ENCODE peak calls at places on chromosomes 2 and 18, in five cellular contexts. J, K, R, Q and W are unnamed samples.

GRCh38 chr18:49490246-49490762 is 3.3 kb upstream of the C18orf32 start:
- DNase-seq in J (no peak), K (no peak), R (no peak), Q (no peak), W (no peak)

GRCh38 chr18:24488824-24489493 is 28.5 kb downstream of the HRH4 start:
- DNase-seq in J (no peak), K (no peak), R (no peak), Q (no peak), W (no peak)

GRCh38 chr2:210899131-210899530 is 342.7 kb downstream of the CPS1 start:
- DNase-seq in J (no peak), K (no peak), R (no peak), Q (no peak), W (no peak)

GRCh38 chr18:57025525-57025924 is 121.4 kb upstream of the BOD1L2 start:
- DNase-seq in J (no peak), K (no peak), R (no peak), Q (no peak), W (no peak)

GRCh38 chr18:66377291-66377690 is 226.6 kb downstream of the CDH19 start:
- DNase-seq in J (no peak), K (no peak), R (no peak), Q (no peak), W (no peak)

GRCh38 chr2:226467221-226467620 is 332.4 kb downstream of the IRS1 start:
- DNase-seq in J (no peak), K (no peak), R (no peak), Q (no peak), W (no peak)

GRCh38 chr2:143776531-143776930 is 647.3 kb downstream of the ARHGAP15 start:
- DNase-seq in J (no peak), K (no peak), R (no peak), Q (no peak), W (no peak)

GRCh38 chr2:98472132-98472650 is 27.5 kb downstream of the INPP4A start:
- DNase-seq in J (no peak), K (peak; percentile 17), R (no peak), Q (no peak), W (no peak)

GRCh38 chr18:79397830-79398761 is 2.4 kb downstream of the NFATC1 start:
- DNase-seq in J (no peak), K (no peak), R (no peak), Q (no peak), W (no peak)

GRCh38 chr18:50127516-50128229 is 67.3 kb downstream of the MYO5B start:
- DNase-seq in J (no peak), K (no peak), R (no peak), Q (no peak), W (no peak)

GRCh38 chr2:3596891-3597290 is 2.0 kb downstream of the COLEC11 start:
- DNase-seq in J (no peak), K (no peak), R (no peak), Q (no peak), W (no peak)

GRCh38 chr2:207394812-207395534 is 134.8 kb upstream of the CREB1 start:
- DNase-seq in J (no peak), K (no peak), R (peak; percentile 18), Q (no peak), W (no peak)

GRCh38 chr2:46831869-46832265 is 83.7 kb downstream of the MCFD2 start:
- DNase-seq in J (no peak), K (no peak), R (no peak), Q (no peak), W (peak; percentile 7)

GRCh38 chr2:139142252-139142651 is 362.1 kb upstream of the NXPH2 start:
- DNase-seq in J (no peak), K (no peak), R (no peak), Q (no peak), W (no peak)

GRCh38 chr2:237616373-237617304 is 10.7 kb upstream of the LRRFIP1 start:
- DNase-seq in J (no peak), K (no peak), R (no peak), Q (no peak), W (no peak)

GRCh38 chr2:233410191-233410760 is 56.0 kb downstream of the DGKD start:
- DNase-seq in J (no peak), K (peak; percentile 86), R (no peak), Q (no peak), W (peak; percentile 58)

GRCh38 chr2:15943914-15944313 is 3.6 kb downstream of the MYCN start:
- DNase-seq in J (peak; percentile 27), K (no peak), R (no peak), Q (no peak), W (peak; percentile 29)

GRCh38 chr2:157952548-157952947 is 76.4 kb upstream of the ACVR1 start:
- DNase-seq in J (peak; percentile 72), K (no peak), R (no peak), Q (no peak), W (no peak)

GRCh38 chr18:1585881-1586488 is 681.3 kb downstream of the ADCYAP1 start:
- DNase-seq in J (no peak), K (no peak), R (no peak), Q (no peak), W (no peak)

GRCh38 chr2:3703741-3704355 is 473 bp downstream of the DCDC2C start:
- DNase-seq in J (no peak), K (no peak), R (no peak), Q (no peak), W (no peak)

GRCh38 chr2:177241771-177242135 is 22.8 kb downstream of the NFE2L2 start:
- DNase-seq in J (no peak), K (no peak), R (no peak), Q (no peak), W (no peak)

GRCh38 chr2:177244244-177244771 is 20.2 kb downstream of the NFE2L2 start:
- DNase-seq in J (no peak), K (no peak), R (no peak), Q (no peak), W (no peak)

GRCh38 chr2:177243073-177243472 is 21.5 kb downstream of the NFE2L2 start:
- DNase-seq in J (no peak), K (no peak), R (no peak), Q (no peak), W (no peak)

GRCh38 chr2:177243476-177243875 is 21.1 kb downstream of the NFE2L2 start:
- DNase-seq in J (no peak), K (no peak), R (no peak), Q (no peak), W (no peak)

DNA sequence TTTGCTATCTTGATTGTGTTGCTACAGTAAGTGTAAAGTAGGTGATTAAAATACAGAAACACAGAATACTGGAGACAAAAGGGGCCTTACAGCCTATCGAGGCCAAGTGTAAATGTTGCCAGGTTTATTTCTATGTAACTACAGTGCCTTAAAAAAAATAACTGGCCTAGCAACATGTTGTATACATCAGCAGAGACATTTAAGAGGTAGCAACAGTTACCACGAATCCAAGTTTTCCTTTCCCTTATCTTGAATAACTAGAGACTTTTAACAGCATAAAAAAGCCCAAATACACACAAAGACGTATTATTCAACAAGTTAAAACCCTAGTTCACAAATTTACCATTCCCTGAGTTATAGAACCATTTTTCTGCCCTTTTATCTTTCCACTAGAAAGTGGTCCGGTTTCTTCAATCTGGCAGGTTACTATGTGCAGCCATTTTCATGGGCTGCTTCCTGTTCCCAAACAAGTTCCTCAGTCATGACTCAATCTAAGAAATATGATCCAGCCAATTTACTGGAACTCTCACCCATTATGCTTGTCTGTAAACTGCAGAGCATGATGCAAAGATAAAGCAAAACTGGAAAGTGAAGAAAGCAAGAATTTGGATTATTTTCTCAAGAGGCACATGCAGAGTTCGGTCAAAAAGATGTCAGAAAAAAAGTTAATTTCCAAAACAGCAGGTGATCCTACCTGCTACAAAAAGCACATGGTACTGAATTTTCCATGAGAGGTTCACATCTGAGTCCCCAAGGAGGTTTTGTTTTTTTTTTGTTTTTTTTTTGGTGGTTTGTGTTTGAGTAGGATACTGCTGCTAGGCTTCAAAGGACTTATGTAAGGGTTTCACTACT is 22.2 kb downstream of the NFE2L2 start:
- DNase-seq in J (no peak), K (no peak), R (no peak), Q (no peak), W (no peak)
- TF ChIP-seq POLR2A in J (no peak), K (no peak), R (no peak), Q (no peak), W (no peak)

DNA sequence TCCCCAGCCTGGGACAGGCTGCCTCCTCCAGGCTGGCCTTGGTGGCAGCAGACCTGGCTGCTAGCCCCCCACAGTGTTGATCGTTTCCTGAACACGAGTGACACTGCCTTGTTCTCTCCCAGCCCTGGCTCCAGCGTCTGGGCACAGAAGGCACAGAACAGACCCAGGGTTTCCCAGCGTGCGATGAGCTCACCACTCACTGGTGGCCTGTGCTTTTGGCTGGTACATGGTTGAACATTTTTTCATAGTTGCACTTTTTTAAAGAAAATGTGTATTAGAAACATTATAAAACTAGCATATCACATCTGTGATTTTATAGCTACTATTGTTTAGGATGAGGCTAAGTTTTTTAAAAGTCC is 40.9 kb downstream of the SCTR start:
- DNase-seq in J (no peak), K (no peak), R (no peak), Q (no peak), W (no peak)
- H3K27ac ChIP-seq in J (no peak overlapping the region), K (peak overlapping the region; percentile 34), R (no peak overlapping the region), Q (peak overlapping the region; percentile 32), W (no peak overlapping the region)

GRCh38 chr2:179222076-179222475 is 42.6 kb downstream of the SESTD1 start:
- DNase-seq in J (no peak), K (no peak), R (no peak), Q (no peak), W (no peak)
- TF ChIP-seq POLR2A in J (no peak), K (no peak), R (no peak), Q (no peak), W (no peak)

GRCh38 chr18:58995663-58996062 is 131.0 kb downstream of the ZNF532 start:
- DNase-seq in J (no peak), K (no peak), R (no peak), Q (no peak), W (no peak)
- H3K27ac ChIP-seq in J (peak overlapping the region; percentile 85), K (no peak overlapping the region), R (peak overlapping the region; percentile 6), Q (no peak overlapping the region), W (no peak overlapping the region)